ENCODE peak calls at places on chromosomes 6 and 20, in four cellular contexts. One of them, this sample, is unnamed.
A peak's percentile ranks its signal among the peaks of the same experiment; 100 is the strongest.

GRCh38 chr6:99348220-99348822 is 1.2 kb downstream of the FAXC start:
- DNase-seq in HepG2: no peak
- DNase-seq in K562: no peak
- DNase-seq in A549: no peak
- DNase-seq in this sample: no peak

GRCh38 chr6:33237731-33238130 is 29.4 kb downstream of the RING1 start:
- DNase-seq in HepG2: no peak
- DNase-seq in A549: no peak
- DNase-seq in K562: no peak
- DNase-seq in this sample: no peak

GRCh38 chr6:116941727-116942126 is 64.7 kb downstream of the RFX6 start:
- DNase-seq in HepG2: no peak
- DNase-seq in A549: no peak
- DNase-seq in K562: no peak
- DNase-seq in this sample: no peak

GRCh38 chr6:108711831-108712230 is 136.4 kb upstream of the ARMC2 start:
- DNase-seq in K562: no peak
- DNase-seq in A549: no peak
- DNase-seq in HepG2: no peak
- DNase-seq in this sample: no peak

GRCh38 chr6:169141706-169142705 is 111.6 kb downstream of the THBS2 start:
- DNase-seq in HepG2: no peak
- DNase-seq in K562: no peak
- DNase-seq in A549: no peak
- DNase-seq in this sample: no peak

GRCh38 chr6:154782245-154782644 is 49.0 kb downstream of the SCAF8 start:
- DNase-seq in K562: no peak
- DNase-seq in A549: no peak
- DNase-seq in HepG2: no peak
- DNase-seq in this sample: no peak

GRCh38 chr6:123777554-123777953 is 26.1 kb upstream of the NKAIN2 start:
- DNase-seq in HepG2: no peak
- DNase-seq in K562: no peak
- DNase-seq in A549: no peak
- DNase-seq in this sample: no peak

GRCh38 chr6:33440649-33441309 is 13.6 kb upstream of the ZBTB9 start:
- DNase-seq in A549: no peak
- DNase-seq in K562: peak; percentile 60
- DNase-seq in HepG2: no peak
- DNase-seq in this sample: no peak

GRCh38 chr6:15358579-15359327 is 112.9 kb downstream of the JARID2 start:
- DNase-seq in HepG2: no peak
- DNase-seq in A549: no peak
- DNase-seq in K562: no peak
- DNase-seq in this sample: no peak

GRCh38 chr6:132648828-132649227 is 10.2 kb downstream of the TAAR1 start:
- DNase-seq in HepG2: no peak
- DNase-seq in K562: no peak
- DNase-seq in A549: no peak
- DNase-seq in this sample: no peak

GRCh38 chr6:22322103-22322882 is 25.5 kb upstream of the PRL start:
- DNase-seq in K562: no peak
- DNase-seq in A549: no peak
- DNase-seq in HepG2: no peak
- DNase-seq in this sample: no peak

GRCh38 chr6:79544939-79545450 is 7.8 kb upstream of the LCA5 start:
- DNase-seq in HepG2: peak; percentile 16
- DNase-seq in A549: peak; percentile 90
- DNase-seq in K562: peak; percentile 82
- DNase-seq in this sample: peak; percentile 52

GRCh38 chr6:3214898-3215297 is 12.6 kb downstream of the TUBB2B start:
- DNase-seq in HepG2: no peak
- DNase-seq in K562: no peak
- DNase-seq in A549: no peak
- DNase-seq in this sample: no peak

DNA sequence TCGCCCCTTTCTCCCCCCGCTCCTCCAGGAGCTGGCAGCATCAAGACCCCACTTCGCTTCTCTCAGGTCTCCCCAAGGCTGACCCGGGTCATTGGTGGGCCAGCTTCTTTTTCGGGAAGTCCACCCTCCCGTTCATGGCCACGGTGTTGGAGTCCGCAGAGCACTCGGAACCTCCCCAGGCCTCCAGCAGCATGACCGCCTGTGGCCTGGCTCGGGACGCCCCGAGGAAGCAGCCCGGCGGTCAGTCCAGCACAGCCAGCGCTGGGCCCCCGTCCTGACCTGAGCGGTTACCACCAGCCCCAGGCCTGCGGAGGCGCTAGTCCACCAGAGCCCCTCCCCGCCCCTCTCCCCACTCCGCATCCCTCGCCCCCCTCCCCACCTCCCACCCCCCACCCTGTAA is 1.0 kb downstream of the PPDPF start:
- DNase-seq in A549: no peak
- DNase-seq in K562: peak; percentile 52
- DNase-seq in HepG2: no peak
- DNase-seq in this sample: no peak
- TF ChIP-seq CHD2 in A549: no peak
- TF ChIP-seq CHD2 in K562: no peak
- TF ChIP-seq CHD2 in HepG2: no peak
- TF ChIP-seq CHD2 in this sample: no peak

GRCh38 chr20:38193586-38194105 is 28.6 kb upstream of the TGM2 start:
- DNase-seq in HepG2: no peak
- DNase-seq in K562: no peak
- DNase-seq in A549: no peak
- DNase-seq in this sample: no peak
- TF ChIP-seq JUN in HepG2: no peak
- TF ChIP-seq JUN in K562: no peak
- TF ChIP-seq JUN in A549: no peak
- TF ChIP-seq JUN in this sample: no peak

DNA sequence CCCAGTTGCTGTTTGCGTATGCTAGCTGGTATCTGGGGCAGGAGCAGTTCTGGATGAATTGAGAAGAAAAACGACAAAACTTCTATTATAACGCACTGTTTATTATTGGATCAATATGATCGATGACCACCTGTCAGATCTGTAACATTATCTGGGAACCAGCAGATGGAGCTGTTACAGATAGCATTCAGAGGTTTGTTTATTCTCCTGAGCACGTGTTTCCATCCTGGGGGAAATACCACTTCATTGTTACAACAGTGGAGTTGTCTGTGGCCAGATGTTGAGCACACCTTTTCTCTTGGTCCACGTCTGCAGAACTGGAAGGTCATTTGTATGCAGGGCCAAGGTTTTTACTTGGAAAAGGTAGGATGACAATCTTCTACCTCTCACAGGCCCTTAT is 16.0 kb upstream of the NKX2-2 start:
- DNase-seq in HepG2: peak; percentile 66
- DNase-seq in K562: no peak
- DNase-seq in A549: no peak
- DNase-seq in this sample: no peak
- TF ChIP-seq CHD2 in HepG2: no peak
- TF ChIP-seq CHD2 in K562: no peak
- TF ChIP-seq CHD2 in A549: no peak
- TF ChIP-seq CHD2 in this sample: no peak

DNA sequence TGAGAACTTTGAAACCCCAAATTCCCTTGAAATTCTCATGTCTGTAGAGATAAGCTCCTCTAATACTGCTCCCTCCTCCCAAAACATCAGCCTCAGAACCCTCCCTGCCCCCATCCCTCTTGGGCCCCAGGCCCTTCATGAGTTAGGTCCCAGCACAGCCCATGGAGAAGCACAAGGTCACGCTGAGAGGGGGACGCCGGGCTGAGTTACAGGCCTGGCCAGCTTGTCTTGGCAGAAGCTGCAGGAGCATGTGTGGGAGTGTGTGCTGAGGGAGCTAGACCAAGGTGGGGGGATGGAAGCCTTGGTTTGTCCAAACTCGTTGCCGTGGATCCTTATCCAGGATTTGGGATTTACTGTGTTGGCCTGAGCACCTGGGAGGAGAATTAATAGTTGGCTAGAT is 8.5 kb upstream of the PTCRA start:
- DNase-seq in K562: peak; percentile 22
- DNase-seq in A549: no peak
- DNase-seq in HepG2: no peak
- DNase-seq in this sample: no peak
- TF ChIP-seq JUN in K562: no peak
- TF ChIP-seq JUN in A549: no peak
- TF ChIP-seq JUN in HepG2: no peak
- TF ChIP-seq JUN in this sample: no peak

This sample was measured in H1.